ENCODE peak calls at places on chromosomes 2 and 18, in six cellular contexts. F is mesothelial cell of epicardium; T is CD4-positive, alpha-beta T cell; U is spleen; Q is epithelial cell of esophagus; Z is AG09319. M is an unnamed sample.

GRCh38 chr2:33265584-33266338 is 210.7 kb upstream of the RASGRP3 start:
- DNase-seq in F (no peak), T (no peak), U (no peak), Q (peak), Z (no peak), M (no peak)

GRCh38 chr18:10421859-10422258 is 32.6 kb upstream of the APCDD1 start:
- DNase-seq in F (no peak), T (no peak), U (no peak), Q (peak), Z (no peak), M (no peak)

GRCh38 chr2:128316777-128317185 is 1.9 kb downstream of the HS6ST1 start:
- DNase-seq in F (no peak), T (no peak), U (no peak), Q (no peak), Z (no peak), M (no peak)

GRCh38 chr2:14631676-14632075 is 841 bp upstream of the LRATD1 start:
- DNase-seq in F (no peak), T (no peak), U (no peak), Q (no peak), Z (no peak), M (no peak)

GRCh38 chr2:19859565-19859964 is 42.2 kb downstream of the TTC32 start:
- DNase-seq in F (no peak), T (no peak), U (no peak), Q (no peak), Z (no peak), M (no peak)

GRCh38 chr18:49459404-49460171 is 857 bp downstream of the DYM start:
- DNase-seq in F (no peak), T (no peak), U (no peak), Q (peak), Z (no peak), M (no peak)

GRCh38 chr18:55243852-55244251 is 284.6 kb upstream of the CCDC68 start:
- DNase-seq in F (no peak), T (no peak), U (no peak), Q (no peak), Z (peak), M (no peak)

GRCh38 chr2:239597216-239597615 is 196.4 kb upstream of the HDAC4 start:
- DNase-seq in F (no peak), T (no peak), U (peak), Q (no peak), Z (no peak), M (peak)

GRCh38 chr2:226916662-226917061 is 80.8 kb downstream of the RHBDD1 start:
- DNase-seq in F (no peak), T (no peak), U (no peak), Q (no peak), Z (no peak), M (no peak)

GRCh38 chr2:55099878-55100820 is 49.9 kb upstream of the RTN4 start:
- DNase-seq in F (no peak), T (no peak), U (no peak), Q (peak), Z (peak), M (no peak)

GRCh38 chr2:220533485-220533884 is 906.1 kb downstream of the SLC4A3 start:
- DNase-seq in F (no peak), T (no peak), U (no peak), Q (peak), Z (no peak), M (no peak)

GRCh38 chr2:220226076-220226475 is 598.6 kb downstream of the SLC4A3 start:
- DNase-seq in F (no peak), T (no peak), U (no peak), Q (no peak), Z (no peak), M (no peak)

GRCh38 chr2:188016917-188017316 is 274.8 kb upstream of the GULP1 start:
- DNase-seq in F (no peak), T (no peak), U (no peak), Q (no peak), Z (no peak), M (no peak)

GRCh38 chr2:24994325-24994724 is 22.6 kb upstream of the DNAJC27 start:
- DNase-seq in F (no peak), T (no peak), U (no peak), Q (no peak), Z (no peak), M (no peak)
- TF ChIP-seq CTCF in F (no peak), T (no peak), U (no peak), Q (no peak), Z (no peak), M (no peak)

GRCh38 chr18:36391426-36392145 is 94.1 kb downstream of the FHOD3 start:
- DNase-seq in F (no peak), T (no peak), U (no peak), Q (no peak), Z (no peak), M (no peak)
- TF ChIP-seq CTCF in F (no peak), T (no peak), U (no peak), Q (no peak), Z (no peak), M (no peak)

DNA sequence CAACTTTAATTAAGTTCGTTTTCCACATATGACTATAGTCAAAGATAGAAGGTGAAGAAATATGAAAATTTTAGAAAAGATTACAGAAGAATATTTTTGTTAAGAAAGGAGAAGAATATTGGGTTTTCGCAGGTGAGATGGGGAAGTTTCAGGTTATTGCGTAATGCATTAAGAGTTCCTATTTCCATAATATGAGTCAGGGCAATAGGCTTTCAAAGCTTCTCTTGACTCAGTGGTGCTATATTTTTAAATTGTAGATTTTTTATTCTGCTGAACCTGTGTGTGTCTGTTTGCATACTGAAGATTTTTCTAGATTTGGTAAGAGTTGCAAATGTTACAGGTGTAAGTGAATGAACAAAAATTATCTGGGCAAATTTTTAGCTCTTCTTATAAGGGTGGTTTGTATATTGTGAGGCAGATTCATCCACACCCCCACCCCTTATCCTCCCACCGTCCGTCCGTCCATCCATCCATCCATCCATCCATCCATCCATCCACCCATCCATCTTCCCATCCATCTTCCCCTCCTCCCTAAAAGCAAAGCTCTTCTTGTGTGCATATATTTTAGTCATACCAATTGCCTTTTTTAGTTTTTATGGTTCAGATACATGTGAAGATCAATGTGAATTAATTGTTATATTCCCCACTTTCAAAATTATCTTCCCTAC is 69.6 kb downstream of the MYO1B start:
- DNase-seq in F (no peak), T (no peak), U (no peak), Q (peak), Z (no peak), M (no peak)
- TF ChIP-seq CTCF in F (no peak), T (no peak), U (no peak), Q (no peak), Z (no peak), M (no peak)

DNA sequence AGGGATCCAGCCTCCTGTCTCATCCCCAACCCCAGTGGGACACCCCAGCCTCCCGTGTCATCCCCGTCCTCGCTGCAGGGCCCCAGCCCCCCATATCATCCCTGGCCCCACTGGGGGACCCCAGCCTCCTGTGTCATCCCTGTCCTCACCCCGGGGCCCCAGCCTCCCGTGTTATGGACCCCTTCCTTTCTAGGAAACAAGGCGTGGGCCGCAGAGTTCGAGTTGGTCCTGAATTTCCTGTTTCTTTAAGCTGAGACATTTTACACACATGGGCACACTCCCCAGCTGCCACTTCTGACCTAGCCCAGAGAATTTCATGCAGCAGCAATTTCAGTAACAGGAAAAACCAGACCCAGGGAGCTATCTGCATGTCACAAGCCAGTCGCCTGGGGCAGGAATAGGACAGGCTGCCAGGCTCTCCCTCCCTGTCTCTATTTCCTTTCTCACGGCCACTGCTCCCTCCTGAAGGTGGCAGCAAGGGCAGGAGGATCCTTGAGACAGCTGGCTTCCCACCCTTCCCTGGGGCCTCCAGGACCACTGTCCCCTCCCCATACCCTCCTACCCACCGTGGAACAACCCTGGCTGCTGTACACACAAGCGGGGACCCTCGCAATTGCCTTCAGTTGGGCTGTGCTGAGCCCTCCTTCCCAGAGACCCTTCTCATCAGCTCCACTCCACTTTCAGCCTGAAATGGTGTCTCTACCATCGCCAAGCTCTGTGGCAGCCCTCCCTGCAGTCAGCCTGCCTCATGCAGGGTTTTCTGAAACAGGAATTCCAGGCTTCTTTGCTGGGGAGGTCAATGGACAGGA is 141.9 kb upstream of the ID2 start:
- DNase-seq in F (no peak), T (no peak), U (peak), Q (peak), Z (no peak), M (no peak)
- TF ChIP-seq CTCF in F (no peak), T (no peak), U (no peak), Q (no peak), Z (no peak), M (peak)

DNA sequence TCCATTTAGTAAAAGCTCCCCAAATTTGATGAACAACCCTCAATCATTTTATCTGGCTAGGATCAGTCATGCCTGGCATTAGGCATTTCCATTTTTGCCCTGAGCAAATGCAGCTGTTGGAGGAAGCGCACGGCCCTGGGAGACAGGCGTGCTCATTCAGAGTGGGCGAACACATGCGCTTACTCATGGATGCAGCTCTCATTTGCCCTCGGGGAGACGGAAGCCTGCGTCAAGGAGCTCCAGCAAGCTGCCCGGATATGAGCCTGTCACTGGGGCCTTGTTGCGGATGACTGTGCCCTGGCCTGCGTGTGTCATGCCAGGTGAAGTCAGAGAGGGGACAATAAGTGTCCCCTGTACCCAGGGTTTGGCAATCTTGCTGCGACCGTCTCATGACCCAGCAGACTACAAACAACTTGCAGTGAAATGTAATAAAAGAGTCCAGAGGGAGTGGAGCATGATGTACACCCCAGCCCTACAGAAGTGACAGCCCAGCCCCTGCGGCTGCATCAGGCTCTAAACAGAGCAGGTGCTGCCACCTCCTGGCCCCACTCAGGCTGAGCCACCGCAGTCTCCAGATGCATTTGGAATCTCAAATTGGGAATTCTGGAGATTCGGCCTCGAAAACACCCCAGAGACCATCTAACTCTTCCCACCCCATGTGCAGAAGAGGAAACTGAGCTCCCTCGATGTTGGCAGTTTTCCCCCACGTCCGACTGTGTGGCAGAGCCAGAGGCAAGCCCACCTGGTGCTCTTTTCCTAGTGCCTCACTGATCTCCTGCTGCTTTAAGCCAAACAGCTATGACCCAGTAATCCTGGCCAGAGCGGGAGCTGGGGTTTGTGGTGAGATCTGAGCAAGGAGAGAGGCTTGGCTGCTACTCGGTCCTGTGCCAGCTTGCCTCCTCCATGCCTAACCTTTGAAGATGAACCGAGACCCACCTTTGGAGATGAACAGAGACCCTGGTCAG is 105.0 kb upstream of the ALK start:
- DNase-seq in F (peak), T (no peak), U (no peak), Q (peak), Z (peak), M (peak)
- TF ChIP-seq CTCF in F (peak), T (no peak), U (peak), Q (peak), Z (peak), M (no peak)

GRCh38 chr2:235641333-235641732 is 147.5 kb downstream of the AGAP1 start:
- DNase-seq in F (no peak), T (no peak), U (no peak), Q (peak), Z (no peak), M (no peak)

GRCh38 chr2:235644191-235644590 is 150.3 kb downstream of the AGAP1 start:
- DNase-seq in F (no peak), T (no peak), U (no peak), Q (no peak), Z (no peak), M (no peak)

GRCh38 chr2:235643680-235644117 is 149.9 kb downstream of the AGAP1 start:
- DNase-seq in F (no peak), T (no peak), U (no peak), Q (no peak), Z (no peak), M (no peak)

GRCh38 chr2:235641956-235642355 is 148.1 kb downstream of the AGAP1 start:
- DNase-seq in F (no peak), T (no peak), U (no peak), Q (no peak), Z (no peak), M (no peak)

DNA sequence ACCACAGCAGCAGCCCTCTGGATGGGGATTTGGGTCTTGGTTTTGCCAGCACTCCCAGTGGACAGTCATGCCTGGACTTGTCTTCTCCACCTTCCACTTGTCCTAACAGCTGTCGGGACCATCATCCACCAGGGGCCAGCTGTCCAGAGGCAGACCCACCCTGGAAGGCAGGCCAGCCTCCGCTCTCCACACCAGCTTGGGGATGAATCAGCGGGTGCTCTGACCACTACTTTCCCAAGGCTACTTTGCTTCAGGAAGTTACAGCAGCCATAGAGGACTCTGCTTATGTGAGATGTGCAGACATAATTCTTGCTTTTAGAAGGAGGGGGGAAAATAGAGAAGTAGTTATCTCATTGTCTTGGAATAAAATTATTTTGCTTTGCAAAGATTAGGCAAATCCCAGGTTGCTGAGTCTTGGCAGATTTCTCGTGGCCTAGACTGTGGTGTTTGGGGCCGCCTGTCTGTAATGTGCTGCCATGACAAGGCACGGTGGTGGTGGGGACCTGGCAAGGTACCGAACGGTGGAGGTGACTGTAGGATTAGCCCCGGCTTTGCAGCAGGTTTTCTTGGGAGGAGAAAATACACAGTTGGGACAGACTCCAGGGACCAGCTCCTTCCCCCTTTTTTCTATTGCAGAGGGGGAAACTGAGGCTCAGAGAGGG is 148.7 kb downstream of the AGAP1 start:
- DNase-seq in F (no peak), T (no peak), U (no peak), Q (peak), Z (no peak), M (no peak)
- TF ChIP-seq CTCF in F (no peak), T (no peak), U (no peak), Q (no peak), Z (no peak), M (no peak)

M was measured in mucosa of descending colon.